ENCODE peak calls at places on chromosomes 11 and 22, in eight cellular contexts. S is left lung, Q is transverse colon, U is heart left ventricle, D is brain microvascular endothelial cell, I is body of pancreas, O is A549, M is osteoblast. L is an unnamed sample.

GRCh38 chr11:867856-868358 is 25.3 kb downstream of the TSPAN4 start:
- DNase-seq in D (no peak), Q (no peak), S (no peak), I (no peak), M (no peak), U (no peak), O (no peak), L (no peak)

GRCh38 chr22:33579448-33580093 is 340.7 kb downstream of the LARGE1 start:
- DNase-seq in U (no peak), Q (peak; percentile 69), D (peak; percentile 58), O (peak; percentile 41), S (no peak), M (peak; percentile 44), I (peak; percentile 76), L (peak; percentile 41)

GRCh38 chr11:117492578-117493251 is 165.1 kb downstream of the CEP164 start:
- DNase-seq in S (no peak), U (no peak), D (no peak), Q (no peak), M (no peak), I (no peak), O (no peak), L (no peak)

GRCh38 chr22:40128989-40129388 is 48.7 kb upstream of the TNRC6B start:
- DNase-seq in Q (peak; percentile 48), I (no peak), M (no peak), D (no peak), U (no peak), S (no peak), O (no peak), L (no peak)

GRCh38 chr11:78646564-78647185 is 72.0 kb upstream of the NARS2 start:
- DNase-seq in Q (peak; percentile 65), D (peak; percentile 18), M (no peak), U (no peak), S (no peak), O (peak; percentile 54), I (peak; percentile 69), L (no peak)

GRCh38 chr11:79667377-79667776 is 226.5 kb upstream of the TENM4 start:
- DNase-seq in I (no peak), U (no peak), S (no peak), M (no peak), Q (no peak), O (no peak), D (no peak), L (no peak)

GRCh38 chr11:61134801-61135257 is 26.4 kb downstream of the VPS37C start:
- DNase-seq in I (no peak), D (no peak), O (no peak), S (no peak), U (no peak), Q (no peak), M (peak; percentile 69), L (no peak)

GRCh38 chr11:107182983-107183382 is 164.7 kb upstream of the GUCY1A2 start:
- DNase-seq in I (no peak), Q (no peak), U (no peak), O (no peak), S (no peak), D (no peak), M (peak; percentile 13), L (no peak)

GRCh38 chr22:35766654-35767580 is 49.2 kb downstream of the APOL5 start:
- DNase-seq in S (no peak), D (no peak), U (no peak), Q (no peak), M (no peak), O (no peak), I (no peak), L (no peak)

GRCh38 chr11:4704054-4704789 is at the start of gene MMP26:
- DNase-seq in M (no peak), Q (no peak), U (no peak), O (no peak), I (no peak), D (no peak), S (no peak), L (no peak)

GRCh38 chr11:121699801-121700200 is 247.0 kb upstream of the SORL1-AS1 start:
- DNase-seq in S (no peak), I (no peak), M (no peak), D (no peak), Q (no peak), O (no peak), U (no peak), L (no peak)

GRCh38 chr11:122703541-122704272 is 48.2 kb downstream of the UBASH3B start:
- DNase-seq in O (no peak), S (no peak), D (no peak), I (no peak), Q (no peak), U (no peak), M (no peak), L (no peak)

DNA sequence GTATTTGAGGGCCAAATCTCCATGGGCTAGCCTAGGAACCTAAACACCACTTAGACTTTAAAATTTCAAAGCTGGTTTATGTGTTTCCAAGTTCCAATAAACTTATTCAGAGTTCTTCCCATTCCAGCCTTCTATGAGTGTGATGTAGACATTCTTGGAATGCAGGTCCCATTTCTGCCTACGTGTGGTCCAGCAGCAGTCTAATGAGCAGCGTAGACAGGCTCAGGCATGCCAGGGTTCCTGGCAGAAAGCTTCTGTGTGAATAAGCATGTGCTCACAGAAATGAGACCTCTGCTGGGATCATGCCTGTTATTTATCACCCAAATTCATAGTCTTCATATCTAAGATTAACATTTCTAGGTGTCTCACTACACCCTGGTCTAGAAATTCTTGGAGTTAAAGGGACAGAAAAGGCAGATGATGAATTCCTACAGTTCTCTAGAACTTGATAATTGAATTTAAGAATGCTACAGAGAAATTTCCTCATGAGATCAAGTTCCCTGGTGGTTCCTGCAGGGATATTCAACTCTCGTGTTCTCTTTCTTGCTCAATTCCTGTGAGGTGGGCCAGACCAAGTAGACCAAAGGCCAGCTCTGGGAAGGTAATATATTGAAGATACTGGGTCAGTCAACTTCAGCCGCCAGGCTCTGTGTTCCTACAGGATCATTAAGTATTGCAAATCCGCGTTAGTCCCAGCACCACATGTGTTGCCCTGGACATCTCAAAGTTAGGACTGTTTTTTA is 17.6 kb downstream of the RNF185 start:
- DNase-seq in S (no peak), D (peak; percentile 76), O (no peak), M (peak; percentile 96), I (no peak), U (no peak), Q (no peak), L (no peak)
- H3K27ac ChIP-seq in S (no peak overlapping the region), D (peak overlapping the region; percentile 33), O (peak overlapping the region; percentile 52), M (peak overlapping the region; percentile 71), I (no peak overlapping the region), U (no peak overlapping the region), Q (no peak overlapping the region), L (no peak overlapping the region)

DNA sequence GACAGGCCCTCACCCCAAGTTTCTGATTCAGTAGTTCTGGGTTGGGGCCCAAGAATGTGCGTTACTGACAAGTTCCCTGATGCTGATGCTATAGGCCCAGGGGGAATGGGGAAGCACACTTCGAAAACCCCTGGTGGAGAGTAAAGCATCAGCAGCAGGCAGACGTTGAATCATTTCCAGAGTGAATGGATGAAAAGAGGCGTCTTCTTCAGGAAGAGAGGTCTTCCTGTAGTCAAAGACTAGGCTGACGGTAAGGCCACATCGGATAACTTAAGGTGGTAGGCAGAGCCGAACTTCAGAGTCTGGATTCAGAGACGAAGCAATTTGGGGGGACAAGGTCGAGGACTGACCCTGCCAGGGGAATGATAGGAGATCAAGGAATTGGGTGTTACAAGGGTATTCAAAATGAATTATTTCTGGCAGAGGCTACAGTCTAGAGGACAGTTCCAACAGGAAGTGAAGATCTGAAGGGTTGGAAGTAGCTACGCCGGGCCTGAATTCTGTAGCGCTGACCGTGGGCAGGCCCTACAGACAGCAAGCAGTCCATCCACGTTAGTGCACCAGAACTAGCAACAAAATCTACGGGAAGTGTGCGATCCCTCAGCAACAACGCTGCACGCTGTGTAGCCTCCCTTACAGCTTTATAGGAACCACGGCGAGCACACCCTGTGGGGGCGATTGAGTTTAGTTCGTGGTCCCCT is 862 bp upstream of the CENATAC start:
- DNase-seq in Q (no peak), U (no peak), S (no peak), M (peak; percentile 90), O (peak; percentile 65), I (no peak), D (no peak), L (no peak)
- TF ChIP-seq CTCF in Q (peak; percentile 12), U (no peak), S (no peak), M (peak; percentile 39), O (no peak), I (no peak), D (peak; percentile 58), L (peak; percentile 25)

DNA sequence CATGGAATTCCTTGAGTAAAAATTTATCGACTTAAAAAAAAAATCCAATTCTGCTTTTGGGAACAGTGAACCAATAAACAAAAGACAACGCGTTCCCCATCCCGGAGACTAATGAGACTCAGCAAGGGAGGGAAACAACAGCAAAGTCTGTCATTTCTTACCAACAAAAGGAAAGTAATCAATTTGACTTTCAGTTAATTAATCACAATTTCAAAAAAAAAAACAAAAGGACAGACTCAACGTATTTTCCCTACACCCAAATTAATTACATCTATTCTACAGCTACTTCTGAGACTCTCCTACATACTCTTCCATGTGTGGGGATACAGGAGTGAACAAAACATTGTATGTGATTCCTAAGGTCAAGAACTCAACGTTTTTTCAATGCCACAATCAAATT is 1.9 kb downstream of the RDX start:
- DNase-seq in D (no peak), S (no peak), Q (no peak), M (no peak), U (no peak), O (no peak), I (no peak), L (no peak)
- H3K4me3 ChIP-seq in D (peak overlapping the region; percentile 88), S (peak overlapping the region; percentile 70), Q (no peak overlapping the region), M (peak overlapping the region; percentile 93), U (peak overlapping the region; percentile 97), O (peak overlapping the region; percentile 67), I (no peak overlapping the region), L (peak overlapping the region; percentile 76)

GRCh38 chr22:31343235-31344191 is 2.6 kb downstream of the PATZ1 start:
- DNase-seq in Q (peak; percentile 81), S (peak; percentile 86), U (peak; percentile 12), O (no peak), D (no peak), M (peak; percentile 84), I (peak; percentile 93), L (peak; percentile 28)
- H3K27ac ChIP-seq in Q (peak overlapping the region; percentile 92), S (peak overlapping the region; percentile 89), U (peak overlapping the region; percentile 47), O (peak overlapping the region; percentile 12), D (no peak overlapping the region), M (no peak overlapping the region), I (peak overlapping the region; percentile 93), L (peak overlapping the region; percentile 47)

DNA sequence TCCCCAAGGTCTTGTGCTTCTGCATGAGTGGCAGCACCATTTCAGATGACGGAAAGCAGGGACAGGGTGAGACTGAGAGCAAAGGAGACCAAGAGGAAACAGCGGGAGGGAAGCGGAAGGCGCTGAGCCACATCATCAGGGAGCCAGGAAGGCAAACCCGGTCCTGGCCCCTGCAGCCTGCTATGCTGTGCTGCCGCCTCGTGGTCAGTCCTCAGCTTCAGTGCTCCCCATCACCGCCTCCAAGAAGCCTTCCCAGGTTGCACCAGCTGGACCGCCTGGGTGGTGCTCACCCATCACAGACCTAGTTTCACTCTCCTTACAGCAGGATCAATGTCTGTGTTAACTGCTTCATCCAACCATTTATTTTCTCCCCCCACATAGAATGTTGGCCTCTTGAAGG is 73.0 kb upstream of the PHF21B start:
- DNase-seq in I (no peak), U (no peak), Q (no peak), M (peak; percentile 38), S (no peak), D (no peak), O (no peak), L (no peak)
- TF ChIP-seq CTCF in I (no peak), U (no peak), Q (no peak), M (peak; percentile 43), S (no peak), D (peak; percentile 63), O (peak; percentile 49), L (no peak)

L was measured in heart right ventricle.